ENCODE peak calls at places on chromosomes 12 and 14, in five cellular contexts. W, H, T, I and V are unnamed samples. For H3K4me1, the result is how much of the 10 kb centered on the place peaks cover.

GRCh38 chr14:65478596-65478995 is 66.1 kb downstream of the FUT8 start:
- DNase-seq in I (no peak), T (no peak), H (peak), W (no peak), V (peak)

GRCh38 chr14:55136868-55137785 is 8.1 kb downstream of the LGALS3 start:
- DNase-seq in W (peak), T (peak), H (no peak), I (peak), V (no peak)

GRCh38 chr14:66359500-66359899 is 126.7 kb upstream of the CCDC196 start:
- DNase-seq in T (no peak), W (no peak), I (no peak), H (peak), V (peak)

GRCh38 chr14:105849933-105850626 is 323.7 kb downstream of the TMEM121 start:
- DNase-seq in H (no peak), T (no peak), I (no peak), W (no peak), V (no peak)

GRCh38 chr12:46430340-46430948 is 57.9 kb upstream of the SLC38A2 start:
- DNase-seq in W (no peak), H (peak), T (no peak), I (no peak), V (no peak)

GRCh38 chr14:55699131-55700057 is 119.4 kb downstream of the KTN1 start:
- DNase-seq in I (no peak), W (no peak), H (peak), T (no peak), V (no peak)

GRCh38 chr12:75744607-75745256 is 233.3 kb upstream of the KRR1 start:
- DNase-seq in H (no peak), T (no peak), W (no peak), I (no peak), V (no peak)

GRCh38 chr12:55712700-55713415 is 3.0 kb upstream of the BLOC1S1 start:
- DNase-seq in H (no peak), T (no peak), I (no peak), W (no peak), V (no peak)

GRCh38 chr12:4015225-4016076 is 142.3 kb upstream of the PARP11 start:
- DNase-seq in W (no peak), H (no peak), T (no peak), I (no peak), V (no peak)

GRCh38 chr12:132614029-132614428 is 3.6 kb upstream of the LRCOL1 start:
- DNase-seq in W (no peak), I (no peak), H (no peak), T (no peak), V (no peak)

GRCh38 chr14:70086685-70087379 is 101.9 kb downstream of the SLC8A3 start:
- DNase-seq in I (no peak), W (no peak), T (no peak), H (peak), V (peak)

GRCh38 chr14:25033358-25033757 is 16.6 kb downstream of the STXBP6 start:
- DNase-seq in W (no peak), H (no peak), T (no peak), I (no peak), V (no peak)

GRCh38 chr12:32983968-32984367 is 87.4 kb upstream of the PKP2 start:
- DNase-seq in T (no peak), H (no peak), I (no peak), W (no peak), V (peak)

DNA sequence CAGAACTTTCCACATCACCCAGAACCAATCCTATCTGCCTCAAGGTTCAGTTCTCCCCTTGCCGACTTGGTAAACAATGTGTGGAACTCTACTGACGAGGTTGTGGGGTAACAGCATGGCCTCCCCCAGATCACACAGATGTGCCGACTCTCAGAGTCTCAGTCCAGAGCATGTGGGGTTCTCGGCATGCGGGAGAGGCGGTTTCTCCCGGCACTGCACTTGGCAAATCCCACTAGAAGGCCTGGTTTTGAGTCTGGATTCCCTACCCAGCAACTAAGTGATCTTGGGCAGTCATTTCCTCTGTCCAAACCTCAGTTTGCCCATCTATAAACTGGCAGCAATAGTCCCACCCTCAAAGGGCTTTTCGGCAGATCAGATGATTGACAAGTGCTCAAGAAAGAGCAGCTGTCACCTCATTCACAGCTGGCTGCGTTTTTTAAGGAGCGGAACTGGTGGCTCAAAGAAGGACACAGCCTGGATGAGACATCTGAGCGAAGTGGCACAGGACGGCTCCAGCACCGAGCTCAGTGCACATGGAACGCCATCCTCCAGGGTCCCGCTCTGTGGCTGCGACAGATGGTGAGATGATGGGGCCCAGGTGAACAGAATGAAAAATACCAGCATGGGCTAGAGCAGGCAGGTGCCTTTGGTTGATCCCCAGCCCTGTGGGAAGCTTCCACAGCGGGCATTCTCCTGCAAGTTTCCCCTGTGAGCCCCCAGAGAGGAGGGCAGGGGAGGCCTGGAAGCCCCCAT is 7.3 kb downstream of the TESC start:
- DNase-seq in W (no peak), H (no peak), T (no peak), I (no peak), V (no peak)
- H3K4me1 ChIP-seq in W (half or more), H (under half), T (under half), I (under half), V (under half)

GRCh38 chr14:86057018-86057667 is 527.2 kb downstream of the FLRT2 start:
- DNase-seq in H (peak), W (no peak), T (no peak), I (peak), V (peak)
- TF ChIP-seq CTCF in H (peak), W (peak), T (peak), I (peak), V (peak)

GRCh38 chr12:43912851-43913250 is 77.0 kb downstream of the TMEM117 start:
- DNase-seq in W (no peak), H (no peak), I (no peak), T (no peak), V (no peak)

GRCh38 chr12:43914923-43915468 is 79.1 kb downstream of the TMEM117 start:
- DNase-seq in H (peak), T (no peak), W (no peak), I (no peak), V (no peak)

GRCh38 chr12:43917896-43918295 is 82.0 kb downstream of the TMEM117 start:
- DNase-seq in I (no peak), H (no peak), W (no peak), T (no peak), V (no peak)

GRCh38 chr12:43914391-43914790 is 78.5 kb downstream of the TMEM117 start:
- DNase-seq in T (no peak), H (no peak), I (no peak), W (no peak), V (no peak)
- H3K4me1 ChIP-seq in T (under half), H (under half), I (under half), W (under half), V (under half)

DNA sequence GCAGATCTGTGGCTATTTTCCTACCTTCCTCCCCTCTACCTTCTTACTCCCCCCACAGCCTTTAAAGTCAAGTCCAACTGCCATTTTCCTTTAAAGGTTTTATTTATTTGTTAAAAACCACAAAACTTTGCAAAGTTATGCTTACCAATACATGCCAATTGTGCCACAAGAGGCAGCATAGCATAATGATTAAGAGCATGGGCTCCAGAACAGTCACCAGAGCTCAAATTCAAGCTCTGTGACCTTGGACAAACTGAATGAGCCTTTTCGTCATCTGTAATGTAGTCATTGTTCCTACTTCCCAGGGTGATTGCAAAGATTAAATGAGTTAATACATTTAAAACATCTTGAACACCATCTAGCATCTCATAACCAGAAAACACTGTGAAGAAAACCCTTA is 13.0 kb upstream of the FMNL3 start:
- DNase-seq in W (no peak), H (peak), I (no peak), T (no peak), V (no peak)
- TF ChIP-seq CTCF in W (no peak), H (peak), I (no peak), T (no peak), V (no peak)

GRCh38 chr14:100072783-100073346 is 7.6 kb downstream of the EVL start:
- DNase-seq in T (no peak), H (peak), I (no peak), W (no peak), V (no peak)

GRCh38 chr14:100071545-100071944 is 6.3 kb downstream of the EVL start:
- DNase-seq in H (no peak), I (no peak), W (no peak), T (no peak), V (no peak)

GRCh38 chr14:100067971-100068959 is 3.0 kb downstream of the EVL start:
- DNase-seq in W (peak), H (peak), I (no peak), T (peak), V (no peak)

GRCh38 chr14:100069161-100069800 is 4.1 kb downstream of the EVL start:
- DNase-seq in T (no peak), H (no peak), I (no peak), W (no peak), V (no peak)

DNA sequence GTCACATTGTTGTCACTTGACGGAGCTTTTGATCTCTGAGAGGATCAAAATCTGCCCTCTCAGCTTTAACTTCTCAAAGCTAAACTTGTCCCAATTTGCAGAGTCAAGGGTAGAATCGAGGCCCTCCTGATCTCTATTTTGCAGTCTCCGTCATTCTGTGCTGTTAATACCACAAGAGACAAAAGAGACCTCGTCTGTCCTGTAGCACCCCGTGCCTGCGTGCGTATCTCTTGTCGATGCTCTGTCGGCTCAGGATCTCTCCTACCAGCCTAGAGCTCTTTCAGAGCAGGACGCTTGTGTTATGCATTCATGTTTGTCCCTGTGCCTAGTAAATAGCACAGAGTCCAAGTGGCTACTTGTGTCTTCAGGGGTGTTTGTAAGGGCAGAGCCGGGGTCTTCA is 5.1 kb downstream of the EVL start:
- DNase-seq in H (no peak), T (no peak), W (no peak), I (no peak), V (no peak)
- H3K4me1 ChIP-seq in H (under half), T (under half), W (half or more), I (under half), V (under half)